ENCODE peak calls at places on chromosomes 6 and 20, in five cellular contexts. U is Calu3, E is mucosa of descending colon, A is GM04503, R is PC-3. Y is an unnamed sample.

GRCh38 chr6:133955136-133955576 is 2.1 kb downstream of the TBPL1 start:
- DNase-seq in U (no peak), E (no peak), A (no peak), R (no peak), Y (no peak)

GRCh38 chr20:49570161-49570827 is 2.4 kb upstream of the PTGIS start:
- DNase-seq in U (no peak), E (no peak), A (no peak), R (no peak), Y (no peak)

GRCh38 chr6:73004817-73005216 is 220.5 kb downstream of the KHDC1L start:
- DNase-seq in U (no peak), E (no peak), A (no peak), R (no peak), Y (no peak)

GRCh38 chr6:66103354-66103753 is 396.3 kb upstream of the EYS start:
- DNase-seq in U (no peak), E (no peak), A (no peak), R (peak), Y (no peak)

GRCh38 chr6:138844203-138844602 is 48.3 kb downstream of the ECT2L start:
- DNase-seq in U (no peak), E (no peak), A (peak), R (no peak), Y (peak)

GRCh38 chr6:142796571-142796970 is 148.4 kb downstream of the HIVEP2 start:
- DNase-seq in U (no peak), E (no peak), A (peak), R (no peak), Y (no peak)

GRCh38 chr20:1463971-1464570 is 2.6 kb downstream of the NSFL1C start:
- DNase-seq in U (no peak), E (no peak), A (no peak), R (peak), Y (no peak)

GRCh38 chr20:47696856-47697255 is 88.4 kb downstream of the SULF2 start:
- DNase-seq in U (no peak), E (no peak), A (no peak), R (no peak), Y (no peak)

GRCh38 chr6:129901910-129902309 is 40.8 kb upstream of the TMEM244 start:
- DNase-seq in U (no peak), E (no peak), A (no peak), R (peak), Y (no peak)

GRCh38 chr6:1043458-1043836 is 268.5 kb upstream of the FOXQ1 start:
- DNase-seq in U (no peak), E (no peak), A (peak), R (no peak), Y (no peak)

GRCh38 chr20:18628330-18628941 is 40.6 kb downstream of the DTD1 start:
- DNase-seq in U (peak), E (no peak), A (no peak), R (peak), Y (no peak)

GRCh38 chr20:62825288-62825993 is 8.6 kb downstream of the COL9A3 start:
- DNase-seq in U (no peak), E (no peak), A (no peak), R (no peak), Y (no peak)

Y was measured in putamen.